ENCODE peak calls at places on chromosomes 7 and 10, in four cellular contexts. O is uterus, V is left ventricle myocardium inferior, N is fibroblast of lung. P is an unnamed sample.
A peak's percentile ranks its signal among the peaks of the same experiment; 100 is the strongest.

GRCh38 chr10:97853006-97853405 is 3.4 kb downstream of the GOLGA7B start:
- DNase-seq in O (no peak), V (no peak), N (no peak), P (no peak)

GRCh38 chr7:132906193-132906829 is 175.6 kb downstream of the CHCHD3 start:
- DNase-seq in O (no peak), V (no peak), N (no peak), P (no peak)

GRCh38 chr10:15295540-15296325 is 75.4 kb downstream of the FAM171A1 start:
- DNase-seq in O (no peak), V (no peak), N (no peak), P (no peak)

GRCh38 chr10:69842932-69843331 is 41.2 kb downstream of the COL13A1 start:
- DNase-seq in O (no peak), V (no peak), N (no peak), P (no peak)

GRCh38 chr10:15068802-15069201 is 19.8 kb downstream of the ACBD7 start:
- DNase-seq in O (no peak), V (no peak), N (peak; percentile 24), P (peak; percentile 25)

GRCh38 chr7:65731562-65732035 is 141.3 kb upstream of the VKORC1L1 start:
- DNase-seq in O (no peak), V (peak; percentile 18), N (peak; percentile 27), P (no peak)

GRCh38 chr7:26117142-26117807 is 34.7 kb upstream of the NFE2L3 start:
- DNase-seq in O (no peak), V (no peak), N (no peak), P (no peak)

GRCh38 chr7:137681657-137682562 is 164.9 kb downstream of the DGKI start:
- DNase-seq in O (no peak), V (no peak), N (peak; percentile 95), P (peak; percentile 54)

GRCh38 chr10:47332371-47332770 is 10.1 kb downstream of the GDF2 start:
- DNase-seq in O (no peak), V (no peak), N (no peak), P (no peak)

GRCh38 chr10:129662386-129662785 is 195.3 kb downstream of the MGMT start:
- DNase-seq in O (no peak), V (no peak), N (no peak), P (no peak)

GRCh38 chr10:120466006-120466405 is 9.0 kb downstream of the PLPP4 start:
- DNase-seq in O (no peak), V (no peak), N (no peak), P (no peak)

GRCh38 chr10:26408858-26409494 is 29.2 kb upstream of the APBB1IP start:
- DNase-seq in O (no peak), V (no peak), N (no peak), P (no peak)

GRCh38 chr10:23694921-23695824 is 256.3 kb downstream of the OTUD1 start:
- DNase-seq in O (no peak), V (no peak), N (no peak), P (no peak)

GRCh38 chr7:130486114-130486962 is 5.5 kb upstream of the MEST start:
- DNase-seq in O (no peak), V (peak; percentile 27), N (no peak), P (peak; percentile 74)

GRCh38 chr7:2945171-2945570 is 98.5 kb downstream of the CARD11 start:
- DNase-seq in O (no peak), V (no peak), N (no peak), P (no peak)

GRCh38 chr10:1379601-1380000 is 323.4 kb downstream of the WDR37 start:
- DNase-seq in O (no peak), V (no peak), N (no peak), P (no peak)

GRCh38 chr7:54813398-54813797 is 54.4 kb upstream of the SEC61G start:
- DNase-seq in O (no peak), V (peak; percentile 43), N (peak; percentile 54), P (no peak)

GRCh38 chr10:98299341-98299740 is 31.3 kb upstream of the LOXL4 start:
- DNase-seq in O (no peak), V (no peak), N (no peak), P (no peak)

GRCh38 chr7:134395604-134396003 is 63.3 kb downstream of the AKR1B1 start:
- DNase-seq in O (no peak), V (no peak), N (no peak), P (no peak)

GRCh38 chr10:4279649-4280048 is 494.6 kb upstream of the KLF6 start:
- DNase-seq in O (no peak), V (no peak), N (no peak), P (no peak)

GRCh38 chr10:76382381-76382851 is 951.0 kb downstream of the LRMDA start:
- DNase-seq in O (no peak), V (no peak), N (peak; percentile 94), P (peak; percentile 29)

GRCh38 chr7:129825005-129825553 is 127.7 kb downstream of the UBE2H start:
- DNase-seq in O (peak; percentile 61), V (peak; percentile 47), N (peak; percentile 52), P (peak; percentile 78)

GRCh38 chr10:73017955-73018480 is 63.4 kb upstream of the PLA2G12B start:
- DNase-seq in O (no peak), V (peak; percentile 37), N (peak; percentile 4), P (no peak)

GRCh38 chr7:18727094-18727870 is 231.7 kb downstream of the HDAC9 start:
- DNase-seq in O (no peak), V (no peak), N (peak; percentile 11), P (peak; percentile 2)

GRCh38 chr10:80535671-80536360 is 1.9 kb upstream of the SH2D4B start:
- DNase-seq in O (peak; percentile 29), V (peak; percentile 65), N (peak; percentile 14), P (peak; percentile 45)

GRCh38 chr10:1056326-1057105 is at the start of gene WDR37:
- DNase-seq in O (peak; percentile 86), V (peak; percentile 91), N (peak; percentile 90), P (peak; percentile 69)

GRCh38 chr7:24854866-24855265 is 97.6 kb upstream of the GSDME start:
- DNase-seq in O (no peak), V (no peak), N (peak; percentile 59), P (no peak)

GRCh38 chr7:157667261-157667660 is 330.5 kb downstream of the DNAJB6 start:
- DNase-seq in O (no peak), V (no peak), N (no peak), P (no peak)

DNA sequence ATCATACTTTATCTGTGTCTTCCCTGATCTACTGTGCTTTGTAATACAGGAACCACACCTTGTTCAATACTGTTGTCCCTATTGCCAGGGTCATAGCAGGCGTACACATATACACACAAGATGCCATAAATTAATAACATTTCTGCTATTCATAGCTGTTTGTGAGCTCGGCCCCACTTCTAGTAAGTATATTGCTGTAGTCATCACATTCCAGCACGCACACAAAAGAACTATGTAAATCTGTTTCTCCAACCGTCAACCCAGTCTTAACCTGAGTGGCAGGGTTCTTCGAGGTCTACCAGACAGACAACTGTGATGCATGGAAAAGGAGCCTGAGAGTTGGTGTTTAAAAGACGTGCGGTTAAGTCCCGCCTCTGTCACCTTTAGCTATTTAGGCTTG is 5.7 kb upstream of the CACNB2 start:
- DNase-seq in O (no peak), V (no peak), N (no peak), P (no peak)
- H3K27me3 ChIP-seq in O (peaks cover 5% of the 10 kb centered on the region), V (peaks cover 10% of the 10 kb centered on the region), N (no peaks in the 10 kb centered on the region), P (peaks cover 25% of the 10 kb centered on the region)

GRCh38 chr7:126699707-126700106 is 553.0 kb downstream of the GRM8 start:
- DNase-seq in O (no peak), V (no peak), N (no peak), P (no peak)
- H3K27ac ChIP-seq in O (no peak overlapping the region), V (no peak overlapping the region), N (no peak overlapping the region), P (no peak overlapping the region)

GRCh38 chr7:150969483-150969874 is 8.6 kb downstream of the KCNH2 start:
- DNase-seq in O (no peak), V (no peak), N (no peak), P (no peak)

GRCh38 chr7:150970424-150970823 is 7.7 kb downstream of the KCNH2 start:
- DNase-seq in O (no peak), V (no peak), N (no peak), P (no peak)

GRCh38 chr7:150972094-150972493 is 6.0 kb downstream of the KCNH2 start:
- DNase-seq in O (peak; percentile 90), V (peak; percentile 85), N (peak; percentile 36), P (no peak)

GRCh38 chr7:150972746-150973145 is 5.4 kb downstream of the KCNH2 start:
- DNase-seq in O (no peak), V (no peak), N (no peak), P (no peak)

DNA sequence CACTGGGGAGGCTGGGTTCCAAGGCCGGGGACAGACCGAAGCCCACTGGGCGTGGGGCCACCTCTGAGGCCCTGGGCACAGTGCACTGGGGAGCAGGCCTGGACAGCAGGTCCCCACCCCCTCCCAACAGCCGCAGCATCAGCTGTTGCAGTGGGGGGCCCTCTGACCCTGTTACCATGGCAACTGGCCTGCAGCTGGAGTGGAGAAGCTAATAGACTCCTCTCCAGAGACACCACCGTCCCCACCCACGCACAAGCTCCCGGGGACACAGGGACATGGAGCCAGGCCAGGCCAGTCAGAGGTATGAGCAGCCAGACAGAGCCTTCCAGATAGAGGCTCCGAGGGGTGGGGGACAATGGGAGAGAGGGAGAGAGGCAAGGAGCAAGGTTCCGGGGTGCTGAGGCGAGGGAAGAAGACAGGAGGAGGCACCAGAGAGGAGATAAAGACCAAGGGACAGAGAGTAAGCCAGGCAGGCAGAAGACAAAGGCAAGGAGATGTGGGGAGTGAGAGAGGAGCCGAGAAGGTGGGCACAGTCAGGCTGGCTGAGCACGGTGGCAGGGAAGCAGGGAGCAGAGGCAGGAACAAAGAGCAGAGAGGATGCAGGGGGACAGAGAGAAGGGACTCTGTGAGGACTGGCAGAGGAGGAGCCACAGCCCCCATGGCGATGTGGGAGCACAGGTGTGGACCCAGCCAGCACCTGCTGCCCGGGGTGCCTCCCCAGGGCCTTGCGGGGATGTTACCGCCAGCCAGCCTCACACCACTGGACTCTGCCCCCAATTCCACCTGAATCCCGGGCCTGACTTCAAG is 6.7 kb downstream of the KCNH2 start:
- DNase-seq in O (peak; percentile 55), V (peak; percentile 52), N (no peak), P (no peak)
- H3K27me3 ChIP-seq in O (no peaks in the 10 kb centered on the region), V (peaks cover 77% of the 10 kb centered on the region), N (peaks cover 57% of the 10 kb centered on the region), P (peaks cover 87% of the 10 kb centered on the region)

DNA sequence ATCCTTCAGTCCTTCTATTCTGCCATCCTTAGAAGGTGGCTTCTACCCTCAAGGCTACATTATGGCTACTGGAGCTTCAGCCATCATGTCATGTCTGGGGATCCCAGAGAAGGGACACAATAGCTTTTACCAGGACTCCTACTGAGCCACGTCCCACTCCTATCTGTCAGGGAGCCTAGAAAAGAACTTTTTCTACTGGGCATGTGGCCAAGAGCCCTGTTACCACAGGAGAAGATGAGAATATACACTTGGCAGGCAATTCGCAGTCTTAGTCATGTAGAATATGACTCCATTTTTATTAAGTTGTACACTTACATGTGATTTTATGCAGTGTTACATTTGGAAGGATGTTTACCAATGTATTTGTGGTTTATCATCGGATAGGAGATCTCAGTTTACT is 64.6 kb upstream of the KCNMA1 start:
- DNase-seq in O (no peak), V (no peak), N (peak; percentile 90), P (peak; percentile 50)
- H3K27ac ChIP-seq in O (no peak overlapping the region), V (no peak overlapping the region), N (no peak overlapping the region), P (no peak overlapping the region)

GRCh38 chr7:79376297-79377025 is 77.0 kb downstream of the MAGI2 start:
- DNase-seq in O (no peak), V (no peak), N (peak; percentile 14), P (no peak)
- H3K27me3 ChIP-seq in O (no peaks in the 10 kb centered on the region), V (no peaks in the 10 kb centered on the region), N (no peaks in the 10 kb centered on the region), P (no peaks in the 10 kb centered on the region)

GRCh38 chr10:110078317-110078716 is 70.5 kb downstream of the ADD3 start:
- DNase-seq in O (no peak), V (no peak), N (no peak), P (no peak)
- H3K27ac ChIP-seq in O (peak overlapping the region; percentile 61), V (peak overlapping the region; percentile 91), N (no peak overlapping the region), P (no peak overlapping the region)